ENCODE peak calls at places on chromosomes 2 and 18, in four cellular contexts. N is transverse colon; X is NCI-H2081; K is stimulated activated CD8-positive, alpha-beta memory T cell treated with anti-CD3 and anti-CD28 coated beads, Interleukin-12 subunit alpha, Interleukin-12 subunit beta, amount 100 ng/mL, for 4 hours. J is an unnamed sample.

GRCh38 chr2:181810823-181811695 is 80.5 kb upstream of the ITPRID2 start:
- DNase-seq in X (peak), K (no peak), N (peak), J (peak)

GRCh38 chr18:25261768-25262167 is 90.2 kb downstream of the ZNF521 start:
- DNase-seq in K (no peak), X (no peak), N (no peak), J (no peak)

GRCh38 chr2:8002765-8003393 is 679.0 kb upstream of the ID2 start:
- DNase-seq in K (no peak), X (no peak), N (no peak), J (no peak)

GRCh38 chr18:46772396-46772795 is 15.5 kb upstream of the ST8SIA5 start:
- DNase-seq in X (no peak), N (no peak), K (no peak), J (no peak)

GRCh38 chr2:241227635-241227993 is 39.1 kb downstream of the ANO7 start:
- DNase-seq in N (no peak), K (no peak), X (no peak), J (no peak)

GRCh38 chr2:119117891-119118882 is 40.4 kb downstream of the C1QL2 start:
- DNase-seq in K (no peak), X (no peak), N (no peak), J (no peak)

GRCh38 chr2:133657591-133657990 is 89.3 kb upstream of the NCKAP5 start:
- DNase-seq in N (no peak), K (no peak), X (no peak), J (no peak)

GRCh38 chr2:200274116-200275075 is 32.1 kb upstream of the SPATS2L start:
- DNase-seq in X (no peak), N (no peak), K (no peak), J (no peak)

GRCh38 chr2:102434655-102435381 is 11.9 kb downstream of the IL18RAP start:
- DNase-seq in X (no peak), N (no peak), K (no peak), J (no peak)

GRCh38 chr2:202339052-202339870 is 36.9 kb upstream of the BMPR2 start:
- DNase-seq in N (no peak), K (no peak), X (peak), J (no peak)

GRCh38 chr2:179057737-179058136 is 7.8 kb upstream of the CCDC141 start:
- DNase-seq in X (no peak), N (no peak), K (no peak), J (no peak)

GRCh38 chr2:237749961-237750360 is 48.6 kb upstream of the RBM44 start:
- DNase-seq in N (no peak), X (no peak), K (no peak), J (no peak)

GRCh38 chr2:44267269-44268258 is 7.7 kb upstream of the SLC3A1 start:
- DNase-seq in N (no peak), X (no peak), K (no peak), J (no peak)

GRCh38 chr2:233705911-233706506 is 6.7 kb upstream of the UGT1A5 start:
- DNase-seq in K (no peak), X (no peak), N (peak), J (no peak)

GRCh38 chr2:135021618-135022017 is 25.6 kb downstream of the MAP3K19 start:
- DNase-seq in N (no peak), X (no peak), K (no peak), J (no peak)

GRCh38 chr2:67771380-67771779 is 291.4 kb downstream of the C1D start:
- DNase-seq in N (no peak), X (no peak), K (no peak), J (no peak)

GRCh38 chr2:223621901-223622300 is 19.7 kb upstream of the SCG2 start:
- DNase-seq in K (no peak), N (no peak), X (no peak), J (no peak)

GRCh38 chr18:3857544-3857943 is 407.6 kb downstream of the TGIF1 start:
- DNase-seq in X (no peak), K (no peak), N (no peak), J (no peak)

GRCh38 chr2:71605781-71606241 is 152.4 kb downstream of the DYSF start:
- DNase-seq in K (no peak), X (no peak), N (no peak), J (peak)

GRCh38 chr2:73963385-73964120 is 21.2 kb upstream of the TET3 start:
- DNase-seq in X (no peak), K (no peak), N (no peak), J (no peak)

GRCh38 chr2:68537872-68538271 is 70.5 kb downstream of the APLF start:
- DNase-seq in X (no peak), N (no peak), K (no peak), J (no peak)

GRCh38 chr2:205405194-205405593 is 277.1 kb upstream of the NRP2 start:
- DNase-seq in X (no peak), N (no peak), K (no peak), J (no peak)

GRCh38 chr2:237648016-237648381 is 20.6 kb downstream of the LRRFIP1 start:
- DNase-seq in X (no peak), K (no peak), N (no peak), J (no peak)

GRCh38 chr2:23746141-23746863 is 180.6 kb downstream of the ATAD2B start:
- DNase-seq in X (no peak), K (no peak), N (no peak), J (no peak)

GRCh38 chr18:944440-944839 is 39.8 kb downstream of the ADCYAP1 start:
- DNase-seq in N (no peak), K (no peak), X (no peak), J (no peak)

GRCh38 chr2:219571311-219572236 is at the start of gene OBSL1:
- DNase-seq in N (peak), K (no peak), X (peak), J (peak)

GRCh38 chr2:55929476-55929875 is 5.9 kb upstream of the EFEMP1 start:
- DNase-seq in X (no peak), K (no peak), N (no peak), J (no peak)

GRCh38 chr2:19812166-19812565 is 89.6 kb downstream of the TTC32 start:
- DNase-seq in K (no peak), N (no peak), X (peak), J (no peak)

GRCh38 chr2:133843091-133843490 is 274.8 kb upstream of the NCKAP5 start:
- DNase-seq in K (no peak), X (no peak), N (no peak), J (no peak)